ENCODE peak calls at places on chromosome 10, in seven cellular contexts. M, D, R, G, J, K and L are unnamed samples.

GRCh38 chr10:129784286-129784685 is 179.8 kb downstream of the EBF3 start:
- DNase-seq in J (peak; percentile 5), D (no peak), G (no peak), M (no peak), R (no peak), K (no peak), L (no peak)

GRCh38 chr10:27701971-27702537 is 43.6 kb downstream of the MKX start:
- DNase-seq in K (no peak), R (no peak), G (no peak), M (no peak), J (no peak), D (no peak), L (no peak)

GRCh38 chr10:96431211-96431970 is 72.6 kb upstream of the OPALIN start:
- DNase-seq in J (no peak), K (no peak), D (no peak), G (no peak), M (no peak), R (no peak), L (no peak)

GRCh38 chr10:71233491-71233892 is 21.1 kb downstream of the UNC5B start:
- DNase-seq in K (no peak), R (no peak), G (no peak), M (no peak), D (no peak), J (no peak), L (no peak)

GRCh38 chr10:22158426-22158825 is 59.4 kb downstream of the EBLN1 start:
- DNase-seq in K (no peak), G (no peak), R (no peak), M (no peak), J (peak; percentile 14), D (no peak), L (no peak)

GRCh38 chr10:71575934-71576801 is 143.4 kb downstream of the C10orf105 start:
- DNase-seq in G (no peak), J (no peak), R (no peak), D (no peak), K (no peak), M (no peak), L (peak; percentile 16)

GRCh38 chr10:126204320-126204719 is 184.0 kb downstream of the ADAM12 start:
- DNase-seq in M (no peak), R (peak; percentile 54), D (no peak), K (no peak), G (no peak), J (no peak), L (no peak)

GRCh38 chr10:101005361-101005760 is 5.8 kb downstream of the LZTS2 start:
- DNase-seq in M (no peak), D (no peak), G (no peak), K (no peak), R (no peak), J (no peak), L (no peak)

GRCh38 chr10:49369216-49370162 is 26.4 kb downstream of the DRGX start:
- DNase-seq in G (no peak), R (no peak), D (no peak), K (no peak), J (no peak), M (no peak), L (no peak)

GRCh38 chr10:60572511-60573194 is 183.0 kb upstream of the ANK3 start:
- DNase-seq in D (peak; percentile 12), R (no peak), J (no peak), M (no peak), G (peak; percentile 5), K (no peak), L (no peak)

GRCh38 chr10:79116363-79116762 is 47.6 kb downstream of the ZMIZ1 start:
- DNase-seq in R (no peak), J (no peak), K (no peak), D (no peak), G (no peak), M (peak; percentile 31), L (no peak)

GRCh38 chr10:84177541-84178386 is 4.2 kb downstream of the GPR15LG start:
- DNase-seq in M (no peak), G (no peak), J (no peak), K (no peak), D (no peak), R (no peak), L (peak; percentile 52)

GRCh38 chr10:113563306-113564088 is 10.6 kb downstream of the HABP2 start:
- DNase-seq in K (peak; percentile 52), D (peak; percentile 35), J (peak; percentile 76), M (no peak), R (peak; percentile 65), G (peak; percentile 47), L (peak; percentile 72)

GRCh38 chr10:93406367-93407145 is 75.6 kb downstream of the MYOF start:
- DNase-seq in G (no peak), D (no peak), J (no peak), M (no peak), R (no peak), K (no peak), L (no peak)

GRCh38 chr10:2978111-2978510 is 89.2 kb upstream of the PFKP start:
- DNase-seq in M (peak; percentile 32), J (peak; percentile 30), D (peak; percentile 56), K (peak; percentile 55), G (no peak), R (peak; percentile 75), L (peak; percentile 63)

GRCh38 chr10:43859016-43859525 is 210.4 kb upstream of the ZNF32 start:
- DNase-seq in J (no peak), M (no peak), D (no peak), G (no peak), K (no peak), R (no peak), L (no peak)

GRCh38 chr10:77784856-77785255 is 141.7 kb downstream of the DLG5 start:
- DNase-seq in R (no peak), K (no peak), D (no peak), M (no peak), J (no peak), G (no peak), L (no peak)

GRCh38 chr10:125163803-125164202 is 3.4 kb upstream of the CTBP2 start:
- DNase-seq in G (no peak), J (no peak), R (no peak), D (no peak), M (no peak), K (no peak), L (no peak)

GRCh38 chr10:125164421-125164820 is 4.1 kb upstream of the CTBP2 start:
- DNase-seq in G (no peak), D (no peak), R (no peak), K (no peak), J (no peak), M (no peak), L (no peak)

GRCh38 chr10:125162181-125162906 is 2.0 kb upstream of the CTBP2 start:
- DNase-seq in K (no peak), D (no peak), R (no peak), G (no peak), M (no peak), J (no peak), L (no peak)

GRCh38 chr10:125166658-125167057 is 6.3 kb upstream of the CTBP2 start:
- DNase-seq in M (no peak), R (no peak), K (no peak), G (no peak), D (no peak), J (no peak), L (no peak)

GRCh38 chr10:125165584-125166340 is 5.4 kb upstream of the CTBP2 start:
- DNase-seq in R (no peak), M (no peak), J (no peak), D (no peak), G (no peak), K (no peak), L (no peak)
- TF ChIP-seq MAX in R (no peak), M (no peak), J (no peak), D (no peak), G (no peak), K (no peak), L (no peak)

DNA sequence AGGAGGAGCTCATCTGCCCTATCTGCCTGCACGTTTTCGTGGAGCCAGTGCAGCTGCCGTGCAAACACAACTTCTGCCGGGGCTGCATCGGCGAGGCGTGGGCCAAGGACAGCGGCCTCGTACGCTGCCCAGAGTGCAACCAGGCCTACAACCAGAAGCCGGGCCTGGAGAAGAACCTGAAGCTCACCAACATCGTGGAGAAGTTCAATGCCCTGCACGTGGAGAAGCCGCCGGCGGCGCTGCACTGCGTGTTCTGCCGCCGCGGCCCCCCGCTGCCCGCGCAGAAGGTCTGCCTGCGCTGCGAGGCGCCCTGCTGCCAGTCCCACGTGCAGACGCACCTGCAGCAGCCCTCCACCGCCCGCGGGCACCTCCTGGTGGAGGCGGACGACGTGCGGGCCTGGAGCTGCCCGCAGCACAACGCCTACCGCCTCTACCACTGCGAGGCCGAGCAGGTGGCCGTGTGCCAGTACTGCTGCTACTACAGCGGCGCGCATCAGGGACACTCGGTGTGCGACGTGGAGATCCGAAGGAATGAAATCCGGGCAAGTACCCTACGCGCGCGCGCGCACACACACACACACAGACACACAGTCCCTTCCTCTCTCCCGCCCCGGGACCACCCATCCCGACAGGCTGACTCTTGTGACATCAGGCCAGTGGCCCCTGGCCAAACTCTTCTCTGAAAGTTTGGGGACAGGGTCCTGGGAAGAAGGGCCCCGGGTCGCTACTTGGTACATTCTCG is 538 bp downstream of the TRIM8 start:
- DNase-seq in M (no peak), J (peak; percentile 61), R (peak; percentile 90), G (peak; percentile 56), D (peak; percentile 70), K (peak; percentile 80), L (peak; percentile 90)
- TF ChIP-seq POLR2A in M (peak; percentile 83), J (no peak), R (peak; percentile 50), G (no peak), D (peak; percentile 10), K (peak; percentile 53), L (peak; percentile 65)

GRCh38 chr10:17146888-17147287 is 17.3 kb upstream of the CUBN start:
- DNase-seq in D (no peak), R (no peak), M (no peak), J (no peak), G (no peak), K (no peak), L (no peak)

GRCh38 chr10:17145239-17145638 is 15.6 kb upstream of the CUBN start:
- DNase-seq in M (no peak), J (no peak), R (no peak), G (no peak), D (peak; percentile 29), K (no peak), L (no peak)

GRCh38 chr10:17143055-17143690 is 13.6 kb upstream of the CUBN start:
- DNase-seq in J (no peak), K (no peak), R (no peak), M (no peak), D (no peak), G (no peak), L (no peak)

GRCh38 chr10:17144032-17144431 is 14.4 kb upstream of the CUBN start:
- DNase-seq in G (no peak), J (no peak), R (no peak), K (no peak), D (no peak), M (no peak), L (no peak)

DNA sequence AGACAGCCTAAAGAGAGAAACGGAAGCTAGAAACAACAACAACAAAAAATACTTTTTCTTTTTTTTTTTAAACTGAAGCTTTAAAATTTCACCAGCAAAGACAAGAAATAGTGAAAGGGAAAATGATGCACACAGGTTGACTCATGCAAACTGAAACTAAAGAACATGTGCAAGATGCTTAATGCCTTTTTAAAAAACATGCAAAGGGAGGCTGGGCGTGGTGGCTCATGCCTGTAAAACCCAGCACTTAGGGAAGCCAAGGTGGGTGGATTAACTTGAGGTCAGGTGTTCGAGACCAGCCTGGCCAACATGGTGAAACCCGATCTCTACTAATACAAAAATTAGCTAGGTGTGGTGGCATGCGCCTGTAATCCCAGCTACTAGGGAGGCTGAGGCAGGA is 15.1 kb upstream of the CUBN start:
- DNase-seq in M (peak; percentile 9), G (no peak), R (no peak), J (no peak), K (no peak), D (no peak), L (no peak)
- TF ChIP-seq MAX in M (no peak), G (no peak), R (no peak), J (no peak), K (no peak), D (no peak), L (no peak)

GRCh38 chr10:132989476-132990415 is 47.4 kb upstream of the CFAP46 start:
- DNase-seq in J (no peak), G (no peak), M (no peak), R (no peak), D (no peak), K (no peak), L (no peak)
- TF ChIP-seq POLR2A in J (no peak), G (no peak), M (no peak), R (no peak), D (no peak), K (no peak), L (no peak)